ENCODE peak calls at places on chromosomes 13 and 19, in ten cellular contexts. W, Y, C, N, T, Q, L, Z, A and X are unnamed samples.
A peak's percentile ranks its signal among the peaks of the same experiment; 100 is the strongest.

GRCh38 chr13:49690133-49690989 is 925 bp downstream of the EBPL start:
- DNase-seq in W (peak; percentile 19), Y (no peak), C (peak; percentile 87), N (no peak), T (peak; percentile 39), Q (no peak), L (no peak), Z (no peak), A (no peak), X (peak; percentile 33)

GRCh38 chr13:33213797-33214196 is 71.8 kb downstream of the STARD13 start:
- DNase-seq in W (no peak), Y (no peak), C (peak; percentile 65), N (no peak), T (no peak), Q (no peak), L (no peak), Z (no peak), A (no peak), X (no peak)

GRCh38 chr13:40410315-40410714 is 256.1 kb downstream of the FOXO1 start:
- DNase-seq in W (no peak), Y (no peak), C (no peak), N (no peak), T (no peak), Q (no peak), L (no peak), Z (no peak), A (no peak), X (no peak)

GRCh38 chr19:35712910-35713845 is 4.6 kb upstream of the KMT2B start:
- DNase-seq in W (peak; percentile 37), Y (no peak), C (no peak), N (no peak), T (no peak), Q (no peak), L (no peak), Z (no peak), A (no peak), X (no peak)

GRCh38 chr19:28612275-28612769 is 600.6 kb downstream of the UQCRFS1 start:
- DNase-seq in W (no peak), Y (no peak), C (no peak), N (no peak), T (no peak), Q (no peak), L (no peak), Z (no peak), A (no peak), X (no peak)

GRCh38 chr13:44895584-44895983 is 93.7 kb downstream of the NUFIP1 start:
- DNase-seq in W (no peak), Y (no peak), C (no peak), N (no peak), T (no peak), Q (no peak), L (no peak), Z (no peak), A (no peak), X (no peak)

GRCh38 chr13:29362849-29363604 is 232.5 kb downstream of the SLC7A1 start:
- DNase-seq in W (peak; percentile 57), Y (peak; percentile 10), C (peak; percentile 44), N (peak; percentile 65), T (peak; percentile 80), Q (peak; percentile 5), L (peak; percentile 7), Z (no peak), A (peak; percentile 28), X (peak; percentile 32)

GRCh38 chr19:16259385-16260159 is 61.9 kb downstream of the AP1M1 start:
- DNase-seq in W (no peak), Y (no peak), C (no peak), N (no peak), T (no peak), Q (no peak), L (no peak), Z (peak; percentile 54), A (no peak), X (no peak)

GRCh38 chr19:28239270-28239669 is 973.7 kb downstream of the UQCRFS1 start:
- DNase-seq in W (peak; percentile 35), Y (no peak), C (no peak), N (no peak), T (no peak), Q (no peak), L (no peak), Z (no peak), A (no peak), X (no peak)

GRCh38 chr13:90926459-90926858 is 421.0 kb upstream of the MIR17HG start:
- DNase-seq in W (no peak), Y (no peak), C (no peak), N (no peak), T (no peak), Q (no peak), L (no peak), Z (no peak), A (no peak), X (no peak)

GRCh38 chr19:41925208-41926003 is 2.8 kb downstream of the ERFL start:
- DNase-seq in W (no peak), Y (no peak), C (no peak), N (no peak), T (no peak), Q (no peak), L (no peak), Z (no peak), A (no peak), X (no peak)